ENCODE peak calls at places on chromosome 12, in four cellular contexts. D is breast epithelium, H is lower leg skin, T is IMR-90. U is an unnamed sample.

GRCh38 chr12:106204312-106204711 is 43.5 kb downstream of the CKAP4 start:
- DNase-seq in D (no peak), H (no peak), T (no peak), U (no peak)

GRCh38 chr12:100020370-100020769 is 35.6 kb upstream of the ANKS1B start:
- DNase-seq in D (no peak), H (no peak), T (peak; percentile 48), U (no peak)

GRCh38 chr12:85836716-85837100 is 499 bp upstream of the RASSF9 start:
- DNase-seq in D (no peak), H (no peak), T (no peak), U (no peak)

GRCh38 chr12:122076743-122077495 is 1.6 kb upstream of the MLXIP start:
- DNase-seq in D (no peak), H (no peak), T (no peak), U (no peak)

GRCh38 chr12:121132601-121133481 is at the start of gene P2RX7:
- DNase-seq in D (peak; percentile 68), H (peak; percentile 84), T (peak; percentile 52), U (peak; percentile 79)

GRCh38 chr12:61546296-61546695 is 713.9 kb upstream of the USP15 start:
- DNase-seq in D (no peak), H (no peak), T (no peak), U (no peak)

GRCh38 chr12:5487971-5488955 is 56.4 kb downstream of the NTF3 start:
- DNase-seq in D (no peak), H (no peak), T (peak; percentile 89), U (no peak)

GRCh38 chr12:105192624-105193225 is 43.2 kb downstream of the APPL2 start:
- DNase-seq in D (no peak), H (no peak), T (no peak), U (no peak)

GRCh38 chr12:27013606-27014084 is 539 bp downstream of the TM7SF3 start:
- DNase-seq in D (no peak), H (peak; percentile 38), T (peak; percentile 47), U (peak; percentile 68)

GRCh38 chr12:1493781-1494180 is 100.6 kb downstream of the FBXL14 start:
- DNase-seq in D (no peak), H (no peak), T (no peak), U (no peak)

GRCh38 chr12:132156145-132156709 is 12.0 kb downstream of the NOC4L start:
- DNase-seq in D (no peak), H (no peak), T (no peak), U (peak; percentile 60)

GRCh38 chr12:121811434-121812319 is 7.9 kb downstream of the SETD1B start:
- DNase-seq in D (no peak), H (no peak), T (peak; percentile 66), U (peak; percentile 88)

GRCh38 chr12:9669534-9669933 is at the start of gene CLEC2D:
- DNase-seq in D (no peak), H (no peak), T (no peak), U (no peak)

GRCh38 chr12:98466970-98467369 is 48.4 kb upstream of the TMPO start:
- DNase-seq in D (no peak), H (no peak), T (no peak), U (no peak)

GRCh38 chr12:17992002-17992656 is 97.9 kb downstream of the RERGL start:
- DNase-seq in D (no peak), H (no peak), T (peak; percentile 7), U (peak; percentile 50)

GRCh38 chr12:74171478-74171909 is 366.1 kb upstream of the ATXN7L3B start:
- DNase-seq in D (no peak), H (no peak), T (no peak), U (no peak)

GRCh38 chr12:113471619-113472171 is at the start of gene LHX5:
- DNase-seq in D (no peak), H (no peak), T (peak; percentile 13), U (no peak)

DNA sequence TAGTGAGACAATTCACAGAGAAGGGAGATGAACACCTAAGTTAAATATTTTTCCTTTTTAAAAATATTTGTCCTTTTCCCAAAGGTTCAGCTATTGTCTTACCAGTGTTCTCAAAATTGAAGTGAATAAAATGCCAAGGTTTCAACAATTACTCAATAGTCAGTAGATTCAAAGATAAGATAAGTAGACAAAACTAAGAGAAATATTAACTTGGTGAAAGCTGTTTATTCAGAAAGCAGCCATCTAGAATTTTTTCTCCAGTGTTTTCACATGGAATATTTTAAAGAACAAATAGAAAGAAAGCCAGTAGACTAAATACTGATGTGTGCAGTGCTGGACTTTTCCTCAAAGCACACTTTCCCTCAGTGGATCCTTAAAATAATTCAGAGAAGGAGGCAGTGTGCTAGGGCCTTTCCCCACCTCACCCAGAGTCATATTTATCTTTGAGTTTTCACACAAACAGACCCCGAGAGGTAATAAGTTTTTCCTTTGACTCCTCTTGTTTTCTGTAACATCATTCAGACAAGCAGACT is 144.5 kb upstream of the PLEKHG7 start:
- DNase-seq in D (no peak), H (no peak), T (no peak), U (no peak)
- TF ChIP-seq POLR2A in D (no peak), H (no peak), T (no peak), U (no peak)

DNA sequence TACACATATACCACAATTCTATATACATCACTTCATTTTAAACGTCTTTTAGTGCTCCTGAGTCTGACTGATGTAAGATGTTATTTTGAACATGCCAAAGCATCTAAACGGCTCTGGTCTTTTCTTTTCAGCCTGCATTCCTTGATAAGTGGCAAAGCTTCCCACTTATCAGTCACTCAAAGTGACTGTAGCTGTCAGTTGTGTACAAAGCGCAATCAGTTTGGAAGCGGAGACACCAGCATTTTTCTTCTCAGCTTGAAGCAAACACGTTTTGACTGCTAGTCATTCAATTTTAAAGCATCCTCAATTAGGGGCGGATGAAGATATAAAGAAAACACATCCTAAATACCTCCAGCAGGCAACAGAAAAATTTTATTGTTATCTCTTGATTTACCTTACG is 226.8 kb downstream of the SOX5 start:
- DNase-seq in D (no peak), H (no peak), T (no peak), U (peak; percentile 49)
- TF ChIP-seq POLR2A in D (no peak), H (no peak), T (no peak), U (no peak)

GRCh38 chr12:53324779-53325538 is 3.5 kb upstream of the AAAS start:
- DNase-seq in D (peak; percentile 82), H (peak; percentile 86), T (peak; percentile 84), U (peak; percentile 97)
- TF ChIP-seq POLR2A in D (peak; percentile 20), H (no peak), T (peak; percentile 49), U (peak; percentile 74)

GRCh38 chr12:117361905-117362304 is 479 bp upstream of the NOS1 start:
- DNase-seq in D (no peak), H (no peak), T (no peak), U (no peak)

GRCh38 chr12:117360222-117360550 is 1.2 kb downstream of the NOS1 start:
- DNase-seq in D (no peak), H (no peak), T (no peak), U (no peak)

GRCh38 chr12:117361312-117361670 is at the start of gene NOS1:
- DNase-seq in D (no peak), H (no peak), T (no peak), U (no peak)

GRCh38 chr12:117360551-117361311 is 695 bp downstream of the NOS1 start:
- DNase-seq in D (no peak), H (no peak), T (no peak), U (no peak)

GRCh38 chr12:117359029-117359845 is 2.2 kb downstream of the NOS1 start:
- DNase-seq in D (no peak), H (no peak), T (no peak), U (no peak)
- TF ChIP-seq POLR2A in D (no peak), H (no peak), T (no peak), U (no peak)

GRCh38 chr12:50763637-50764115 is at the start of gene ATF1:
- DNase-seq in D (peak; percentile 92), H (peak; percentile 92), T (peak; percentile 93), U (peak; percentile 96)
- TF ChIP-seq POLR2A in D (no peak), H (peak; percentile 72), T (peak; percentile 82), U (peak; percentile 86)

GRCh38 chr12:91179315-91179714 is 3.3 kb downstream of the DCN start:
- DNase-seq in D (no peak), H (peak; percentile 64), T (peak; percentile 21), U (no peak)
- TF ChIP-seq POLR2A in D (no peak), H (no peak), T (no peak), U (no peak)

GRCh38 chr12:25195056-25195971 is at the start of the genes DNAI7 and ETFRF1:
- DNase-seq in D (peak; percentile 95), H (peak; percentile 95), T (peak; percentile 92), U (peak; percentile 97)
- TF ChIP-seq POLR2A in D (peak; percentile 33), H (no peak), T (peak; percentile 96), U (peak; percentile 84)

DNA sequence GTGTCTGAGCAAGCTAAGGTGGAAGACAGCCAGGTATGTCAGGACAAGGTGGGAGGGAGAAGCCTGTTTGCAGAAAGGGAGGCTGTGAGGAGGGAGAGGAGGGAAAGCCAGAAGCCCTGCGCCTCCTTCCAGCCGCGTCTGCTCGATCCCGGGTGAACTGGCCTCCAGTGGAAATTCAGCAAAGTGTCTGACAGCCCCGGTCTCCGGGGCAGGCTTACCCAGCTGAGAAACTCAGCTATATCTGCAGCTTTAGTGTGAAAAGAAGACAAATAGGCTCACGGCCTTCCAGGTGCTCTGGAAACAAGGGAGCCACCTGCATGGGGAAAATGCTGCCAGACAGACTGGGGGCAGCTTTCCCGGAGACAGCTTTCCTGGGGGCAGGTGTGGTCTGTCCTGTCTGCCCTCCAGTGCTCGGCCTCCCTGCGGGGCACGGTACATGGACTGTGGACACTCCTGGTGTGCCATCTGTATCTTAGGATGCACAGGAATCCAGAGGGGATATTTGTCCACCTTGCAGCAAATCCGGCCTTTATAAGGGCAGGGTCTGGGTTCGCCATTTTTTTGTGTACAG is 6.3 kb downstream of the RFLNA start:
- DNase-seq in D (no peak), H (no peak), T (no peak), U (no peak)
- TF ChIP-seq POLR2A in D (no peak), H (no peak), T (no peak), U (no peak)